ENCODE peak calls at places on chromosomes 7 and 10, in four cellular contexts. I, T, H and G are unnamed samples.

GRCh38 chr10:71623098-71623985 is 96.2 kb downstream of the C10orf105 start:
- DNase-seq in H (peak), I (no peak), T (no peak), G (no peak)

GRCh38 chr10:70682920-70683600 is 10.8 kb downstream of the ADAMTS14 start:
- DNase-seq in H (no peak), T (no peak), I (no peak), G (no peak)

GRCh38 chr7:18895456-18895855 is 222.0 kb downstream of the TWIST1 start:
- DNase-seq in T (no peak), H (no peak), I (no peak), G (no peak)

GRCh38 chr7:134078991-134079390 is 48.1 kb upstream of the LRGUK start:
- DNase-seq in I (no peak), H (no peak), T (no peak), G (no peak)

GRCh38 chr7:125363873-125364272 is 434.2 kb upstream of the POT1 start:
- DNase-seq in I (no peak), H (no peak), T (no peak), G (no peak)

GRCh38 chr7:112665709-112666108 is 124.5 kb downstream of the TMEM168 start:
- DNase-seq in I (no peak), T (no peak), H (no peak), G (no peak)

GRCh38 chr10:65565246-65565645 is 1360.6 kb upstream of the LRRTM3 start:
- DNase-seq in I (no peak), T (no peak), H (no peak), G (no peak)

GRCh38 chr7:80771523-80771922 is 133.1 kb downstream of the CD36 start:
- DNase-seq in I (no peak), H (no peak), T (no peak), G (no peak)

GRCh38 chr7:35647171-35647574 is 47.8 kb downstream of the HERPUD2 start:
- DNase-seq in H (peak), I (no peak), T (peak), G (peak)

GRCh38 chr10:29329420-29329819 is 40.5 kb downstream of the LYZL1 start:
- DNase-seq in T (peak), I (peak), H (no peak), G (peak)

GRCh38 chr10:22997102-22997501 is 69.2 kb downstream of the ARMC3 start:
- DNase-seq in T (no peak), I (no peak), H (peak), G (no peak)

GRCh38 chr7:142792129-142792528 is 21.4 kb downstream of the PRSS2 start:
- DNase-seq in T (no peak), I (no peak), H (no peak), G (no peak)

GRCh38 chr7:107856806-107857540 is 34.0 kb upstream of the DLD start:
- DNase-seq in H (no peak), T (no peak), I (no peak), G (no peak)

GRCh38 chr7:20189852-20190251 is 27.3 kb downstream of the MACC1 start:
- DNase-seq in T (no peak), H (no peak), I (no peak), G (no peak)

GRCh38 chr7:93212881-93213280 is 13.4 kb downstream of the HEPACAM2 start:
- DNase-seq in T (no peak), I (no peak), H (no peak), G (no peak)

GRCh38 chr7:66558660-66559465 is 69.8 kb upstream of the KCTD7 start:
- DNase-seq in I (no peak), T (no peak), H (no peak), G (no peak)

GRCh38 chr10:87505366-87506113 is 847 bp downstream of the MINPP1 start:
- DNase-seq in H (peak), T (peak), I (peak), G (peak)

GRCh38 chr10:77943086-77943901 is 16.7 kb upstream of the DLG5 start:
- DNase-seq in I (no peak), T (peak), H (no peak), G (peak)

GRCh38 chr7:43674559-43675436 is 54.5 kb downstream of the COA1 start:
- DNase-seq in I (no peak), T (no peak), H (no peak), G (no peak)

GRCh38 chr10:91974960-91975359 is 51.4 kb downstream of the BTAF1 start:
- DNase-seq in H (no peak), T (no peak), I (no peak), G (no peak)

GRCh38 chr7:131110294-131111080 is 217.2 kb upstream of the MKLN1 start:
- DNase-seq in H (no peak), T (peak), I (no peak), G (peak)

GRCh38 chr7:108454674-108455523 is 1.3 kb downstream of the NRCAM start:
- DNase-seq in T (peak), H (peak), I (peak), G (peak)

GRCh38 chr10:21257919-21258318 is 267.6 kb downstream of the SKIDA1 start:
- DNase-seq in H (no peak), T (no peak), I (no peak), G (no peak)

GRCh38 chr7:102261451-102261850 is 25.2 kb upstream of the SH2B2 start:
- DNase-seq in I (no peak), T (no peak), H (no peak), G (no peak)

GRCh38 chr7:13031481-13031880 is 344.0 kb downstream of the ARL4A start:
- DNase-seq in I (no peak), T (no peak), H (no peak), G (no peak)

GRCh38 chr7:12090757-12091134 is 120.3 kb upstream of the TMEM106B start:
- DNase-seq in I (no peak), H (no peak), T (no peak), G (peak)

GRCh38 chr7:27689045-27689877 is 26.6 kb upstream of the HIBADH start:
- DNase-seq in T (peak), I (no peak), H (peak), G (no peak)

GRCh38 chr7:56030340-56030739 is 20.9 kb downstream of the PSPH start:
- DNase-seq in I (no peak), H (no peak), T (no peak), G (no peak)

GRCh38 chr7:146115665-146116451 is 743 bp upstream of the CNTNAP2 start:
- DNase-seq in H (peak), T (peak), I (peak), G (peak)

GRCh38 chr7:27184342-27185012 is 555 bp downstream of the HOXA11 start:
- DNase-seq in I (peak), H (no peak), T (no peak), G (peak)

GRCh38 chr7:91457208-91457607 is 193.0 kb downstream of the FZD1 start:
- DNase-seq in T (no peak), I (no peak), H (no peak), G (no peak)

GRCh38 chr7:55508301-55509011 is 63.8 kb downstream of the VOPP1 start:
- DNase-seq in H (no peak), I (no peak), T (no peak), G (no peak)

GRCh38 chr10:4102802-4103344 is 317.9 kb upstream of the KLF6 start:
- DNase-seq in T (no peak), H (no peak), I (no peak), G (no peak)